ENCODE peak calls at places on chromosomes 11 and 22, in ten cellular contexts. L, Y, E, U, D, W, Z, P, F and S are unnamed samples.

GRCh38 chr11:74749127-74749964 is 697 bp downstream of the RNF169 start:
- DNase-seq in L (peak; percentile 62), Y (peak; percentile 47), E (peak; percentile 72), U (peak; percentile 59), D (peak; percentile 62), W (peak; percentile 57), Z (peak; percentile 43), P (peak; percentile 52), F (peak; percentile 41), S (no peak)

GRCh38 chr11:13963949-13964770 is 1.6 kb downstream of the SPON1 start:
- DNase-seq in L (no peak), Y (peak; percentile 5), E (peak; percentile 36), U (peak; percentile 37), D (peak; percentile 46), W (no peak), Z (no peak), P (no peak), F (peak; percentile 11), S (no peak)

GRCh38 chr11:16806791-16807190 is 68.3 kb downstream of the C11orf58 start:
- DNase-seq in L (no peak), Y (no peak), E (peak; percentile 39), U (no peak), D (peak; percentile 49), W (no peak), Z (no peak), P (no peak), F (no peak), S (no peak)

GRCh38 chr22:37254206-37254866 is 10.3 kb upstream of the RAC2 start:
- DNase-seq in L (no peak), Y (no peak), E (no peak), U (no peak), D (no peak), W (no peak), Z (no peak), P (no peak), F (no peak), S (no peak)

GRCh38 chr22:40728731-40729189 is 49.5 kb downstream of the MCHR1 start:
- DNase-seq in L (peak; percentile 52), Y (peak; percentile 83), E (no peak), U (peak; percentile 69), D (no peak), W (no peak), Z (peak; percentile 77), P (peak; percentile 80), F (no peak), S (no peak)

GRCh38 chr11:62601114-62601363 is 626 bp downstream of the MTA2 start:
- DNase-seq in L (peak; percentile 58), Y (no peak), E (peak; percentile 43), U (peak; percentile 67), D (peak; percentile 76), W (peak; percentile 11), Z (no peak), P (peak; percentile 75), F (no peak), S (no peak)

GRCh38 chr11:96306933-96307747 is 35.9 kb downstream of the MAML2 start:
- DNase-seq in L (peak; percentile 18), Y (no peak), E (peak; percentile 78), U (peak; percentile 25), D (peak; percentile 92), W (peak; percentile 78), Z (no peak), P (peak; percentile 89), F (no peak), S (no peak)

GRCh38 chr11:69295995-69296889 is 2.3 kb downstream of the MYEOV start:
- DNase-seq in L (no peak), Y (no peak), E (peak; percentile 43), U (no peak), D (peak; percentile 79), W (no peak), Z (no peak), P (no peak), F (no peak), S (no peak)

GRCh38 chr11:125062931-125063428 is at the start of gene SLC37A2:
- DNase-seq in L (peak; percentile 61), Y (no peak), E (peak; percentile 93), U (peak; percentile 59), D (peak; percentile 82), W (peak; percentile 50), Z (peak; percentile 25), P (peak; percentile 71), F (peak; percentile 61), S (peak; percentile 74)

GRCh38 chr11:127632971-127633680 is 632.6 kb upstream of the KIRREL3 start:
- DNase-seq in L (no peak), Y (no peak), E (no peak), U (no peak), D (no peak), W (no peak), Z (no peak), P (no peak), F (no peak), S (no peak)

GRCh38 chr11:58707767-58708166 is 24.0 kb downstream of the GLYAT start:
- DNase-seq in L (no peak), Y (no peak), E (no peak), U (no peak), D (no peak), W (no peak), Z (no peak), P (no peak), F (no peak), S (no peak)

GRCh38 chr11:3231851-3232744 is at the start of gene MRGPRE:
- DNase-seq in L (no peak), Y (no peak), E (peak; percentile 51), U (no peak), D (no peak), W (no peak), Z (no peak), P (no peak), F (no peak), S (no peak)

GRCh38 chr22:25407226-25407858 is 157.1 kb upstream of the GRK3 start:
- DNase-seq in L (no peak), Y (no peak), E (no peak), U (no peak), D (no peak), W (no peak), Z (no peak), P (no peak), F (no peak), S (no peak)

GRCh38 chr11:46977940-46978595 is 41.5 kb downstream of the CSTPP1 start:
- DNase-seq in L (no peak), Y (no peak), E (no peak), U (no peak), D (no peak), W (no peak), Z (no peak), P (no peak), F (no peak), S (no peak)

GRCh38 chr11:59756496-59756840 is 1.3 kb downstream of the STX3 start:
- DNase-seq in L (no peak), Y (no peak), E (no peak), U (no peak), D (no peak), W (no peak), Z (no peak), P (no peak), F (no peak), S (no peak)

GRCh38 chr11:65915821-65916251 is 3.0 kb downstream of the C11orf68 start:
- DNase-seq in L (no peak), Y (no peak), E (peak; percentile 93), U (no peak), D (peak; percentile 88), W (peak; percentile 99), Z (no peak), P (peak; percentile 89), F (no peak), S (no peak)

GRCh38 chr11:76629133-76629852 is 41.3 kb downstream of the LRRC32 start:
- DNase-seq in L (peak; percentile 66), Y (peak; percentile 9), E (no peak), U (peak; percentile 50), D (peak; percentile 65), W (no peak), Z (peak; percentile 77), P (peak; percentile 60), F (no peak), S (no peak)

GRCh38 chr11:68379216-68379615 is 66.8 kb downstream of the LRP5 start:
- DNase-seq in L (no peak), Y (no peak), E (no peak), U (no peak), D (no peak), W (no peak), Z (no peak), P (no peak), F (no peak), S (no peak)

GRCh38 chr11:118915396-118915795 is 10.3 kb downstream of the BCL9L start:
- DNase-seq in L (no peak), Y (no peak), E (no peak), U (no peak), D (no peak), W (no peak), Z (no peak), P (no peak), F (no peak), S (no peak)

GRCh38 chr11:8017894-8018741 is 31.0 kb downstream of the EIF3F start:
- DNase-seq in L (no peak), Y (no peak), E (peak; percentile 22), U (no peak), D (no peak), W (no peak), Z (no peak), P (peak; percentile 43), F (no peak), S (no peak)

GRCh38 chr22:17143101-17143500 is 16.0 kb downstream of the HDHD5 start:
- DNase-seq in L (no peak), Y (no peak), E (no peak), U (no peak), D (no peak), W (no peak), Z (no peak), P (no peak), F (no peak), S (no peak)

GRCh38 chr22:42194953-42195352 is 64.3 kb upstream of the CYP2D6 start:
- DNase-seq in L (no peak), Y (no peak), E (no peak), U (no peak), D (no peak), W (no peak), Z (no peak), P (no peak), F (no peak), S (no peak)

GRCh38 chr11:21258414-21258813 is 589.0 kb downstream of the NELL1 start:
- DNase-seq in L (no peak), Y (no peak), E (no peak), U (no peak), D (no peak), W (no peak), Z (no peak), P (no peak), F (no peak), S (no peak)

GRCh38 chr11:69609351-69609750 is 31.6 kb upstream of the CCND1 start:
- DNase-seq in L (no peak), Y (no peak), E (no peak), U (no peak), D (no peak), W (no peak), Z (no peak), P (no peak), F (no peak), S (no peak)